ENCODE peak calls at places on chromosomes 16 and 17, in four cellular contexts. One of them, this sample, is unnamed.
A peak's percentile ranks its signal among the peaks of the same experiment; 100 is the strongest.

GRCh38 chr17:40556884-40557414 is 8.3 kb downstream of the CCR7 start:
- DNase-seq in neuronal stem cell: no peak
- DNase-seq in mesendoderm: no peak
- DNase-seq in IMR-90: no peak
- DNase-seq in this sample: no peak

GRCh38 chr16:677306-678190 is 2.1 kb downstream of the RHBDL1 start:
- DNase-seq in mesendoderm: no peak
- DNase-seq in IMR-90: no peak
- DNase-seq in neuronal stem cell: no peak
- DNase-seq in this sample: no peak

GRCh38 chr17:40070895-40071719 is 8.3 kb downstream of the THRA start:
- DNase-seq in mesendoderm: no peak
- DNase-seq in IMR-90: no peak
- DNase-seq in neuronal stem cell: no peak
- DNase-seq in this sample: peak; percentile 21

GRCh38 chr17:40310882-40311391 is 2.0 kb downstream of the RARA start:
- DNase-seq in mesendoderm: no peak
- DNase-seq in neuronal stem cell: no peak
- DNase-seq in IMR-90: no peak
- DNase-seq in this sample: no peak

GRCh38 chr16:66275795-66276428 is 90.6 kb upstream of the CDH5 start:
- DNase-seq in mesendoderm: peak; percentile 89
- DNase-seq in IMR-90: peak; percentile 76
- DNase-seq in neuronal stem cell: no peak
- DNase-seq in this sample: peak; percentile 96

GRCh38 chr17:43673516-43674323 is 12.0 kb upstream of the MEOX1 start:
- DNase-seq in mesendoderm: peak; percentile 67
- DNase-seq in neuronal stem cell: peak; percentile 69
- DNase-seq in IMR-90: peak; percentile 60
- DNase-seq in this sample: peak; percentile 67

GRCh38 chr17:7548585-7549400 is at the start of gene TNFSF12:
- DNase-seq in mesendoderm: peak; percentile 44
- DNase-seq in IMR-90: peak; percentile 7
- DNase-seq in neuronal stem cell: no peak
- DNase-seq in this sample: peak; percentile 44

GRCh38 chr17:82118815-82119380 is 20.9 kb upstream of the FASN start:
- DNase-seq in IMR-90: peak; percentile 52
- DNase-seq in mesendoderm: peak; percentile 60
- DNase-seq in neuronal stem cell: peak; percentile 38
- DNase-seq in this sample: no peak

GRCh38 chr17:75152523-75152922 is 1.8 kb downstream of the JPT1 start:
- DNase-seq in mesendoderm: no peak
- DNase-seq in neuronal stem cell: no peak
- DNase-seq in IMR-90: peak; percentile 12
- DNase-seq in this sample: no peak

GRCh38 chr16:3065069-3065741 is at the start of gene IL32:
- DNase-seq in mesendoderm: no peak
- DNase-seq in neuronal stem cell: no peak
- DNase-seq in IMR-90: peak; percentile 94
- DNase-seq in this sample: peak; percentile 47

GRCh38 chr17:81151039-81151677 is 14.1 kb upstream of the PVALEF start:
- DNase-seq in neuronal stem cell: no peak
- DNase-seq in mesendoderm: no peak
- DNase-seq in IMR-90: no peak
- DNase-seq in this sample: no peak

GRCh38 chr17:81635973-81636504 is 873 bp downstream of the NPLOC4 start:
- DNase-seq in neuronal stem cell: no peak
- DNase-seq in IMR-90: peak; percentile 60
- DNase-seq in mesendoderm: no peak
- DNase-seq in this sample: peak; percentile 74

GRCh38 chr17:81387235-81388060 is 7.8 kb upstream of the BAHCC1 start:
- DNase-seq in IMR-90: peak; percentile 57
- DNase-seq in neuronal stem cell: no peak
- DNase-seq in mesendoderm: peak; percentile 43
- DNase-seq in this sample: no peak

GRCh38 chr16:12999368-12999767 is 98.0 kb downstream of the SHISA9 start:
- DNase-seq in mesendoderm: no peak
- DNase-seq in neuronal stem cell: no peak
- DNase-seq in IMR-90: no peak
- DNase-seq in this sample: no peak

GRCh38 chr16:86577314-86577971 is 906 bp upstream of the FOXL1 start:
- DNase-seq in mesendoderm: peak; percentile 29
- DNase-seq in IMR-90: peak; percentile 96
- DNase-seq in neuronal stem cell: no peak
- DNase-seq in this sample: no peak

GRCh38 chr16:71542377-71542776 is 16.2 kb downstream of the CHST4 start:
- DNase-seq in IMR-90: peak; percentile 6
- DNase-seq in neuronal stem cell: peak; percentile 56
- DNase-seq in mesendoderm: peak; percentile 82
- DNase-seq in this sample: peak; percentile 70

GRCh38 chr17:61325382-61326073 is 74.1 kb upstream of the TBX2 start:
- DNase-seq in mesendoderm: no peak
- DNase-seq in neuronal stem cell: no peak
- DNase-seq in IMR-90: peak; percentile 81
- DNase-seq in this sample: no peak

GRCh38 chr17:58969156-58969555 is 137.5 kb downstream of the TRIM37 start:
- DNase-seq in mesendoderm: no peak
- DNase-seq in neuronal stem cell: no peak
- DNase-seq in IMR-90: no peak
- DNase-seq in this sample: no peak

GRCh38 chr17:48024149-48025039 is 13.2 kb downstream of the COPZ2 start:
- DNase-seq in mesendoderm: peak; percentile 76
- DNase-seq in neuronal stem cell: no peak
- DNase-seq in IMR-90: no peak
- DNase-seq in this sample: peak; percentile 75

GRCh38 chr16:77584205-77584859 is 138.0 kb upstream of the NUDT7 start:
- DNase-seq in mesendoderm: peak; percentile 52
- DNase-seq in neuronal stem cell: peak; percentile 59
- DNase-seq in IMR-90: peak; percentile 63
- DNase-seq in this sample: peak; percentile 85

GRCh38 chr16:8964462-8964861 is 756 bp upstream of the USP7 start:
- DNase-seq in neuronal stem cell: no peak
- DNase-seq in mesendoderm: no peak
- DNase-seq in IMR-90: no peak
- DNase-seq in this sample: no peak

GRCh38 chr17:41578971-41579370 is 7.1 kb upstream of the KRT9 start:
- DNase-seq in IMR-90: no peak
- DNase-seq in mesendoderm: no peak
- DNase-seq in neuronal stem cell: no peak
- DNase-seq in this sample: no peak

GRCh38 chr17:44084131-44084538 is 13.6 kb downstream of the G6PC3 start:
- DNase-seq in IMR-90: no peak
- DNase-seq in mesendoderm: peak; percentile 44
- DNase-seq in neuronal stem cell: no peak
- DNase-seq in this sample: peak; percentile 49

GRCh38 chr17:7803981-7804380 is 30.0 kb upstream of the KDM6B start:
- DNase-seq in mesendoderm: peak; percentile 20
- DNase-seq in neuronal stem cell: no peak
- DNase-seq in IMR-90: no peak
- DNase-seq in this sample: peak; percentile 3

GRCh38 chr16:82229800-82230619 is 60.0 kb upstream of the MPHOSPH6 start:
- DNase-seq in neuronal stem cell: peak; percentile 78
- DNase-seq in mesendoderm: peak; percentile 85
- DNase-seq in IMR-90: peak; percentile 70
- DNase-seq in this sample: peak; percentile 84

DNA sequence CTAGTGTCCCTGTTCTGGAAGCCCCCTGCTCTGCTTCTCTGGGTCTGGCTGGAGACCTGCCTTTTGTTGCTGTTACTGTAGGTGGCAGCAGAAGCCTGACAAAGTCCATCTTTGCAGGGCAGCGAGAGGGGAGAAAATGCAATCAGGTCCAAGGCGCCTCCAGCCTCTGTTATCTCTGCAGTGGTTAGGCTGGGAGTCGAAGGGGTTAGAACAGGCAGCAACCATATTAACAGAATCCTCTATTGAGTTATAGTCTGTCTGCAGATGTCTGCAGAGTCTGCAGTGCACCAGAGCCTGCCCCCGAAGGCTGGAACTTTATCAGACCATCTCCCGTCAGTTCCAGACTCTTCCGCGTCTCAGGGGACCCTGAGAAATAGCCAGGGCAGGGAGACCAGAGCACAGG is 404.9 kb upstream of the EEF2KMT start:
- DNase-seq in neuronal stem cell: peak; percentile 40
- DNase-seq in mesendoderm: peak; percentile 87
- DNase-seq in IMR-90: no peak
- DNase-seq in this sample: no peak
- H4K8ac ChIP-seq in neuronal stem cell: no peak overlapping the region
- H4K8ac ChIP-seq in mesendoderm: no peak overlapping the region
- H4K8ac ChIP-seq in IMR-90: no peak overlapping the region
- H4K8ac ChIP-seq in this sample: no peak overlapping the region

DNA sequence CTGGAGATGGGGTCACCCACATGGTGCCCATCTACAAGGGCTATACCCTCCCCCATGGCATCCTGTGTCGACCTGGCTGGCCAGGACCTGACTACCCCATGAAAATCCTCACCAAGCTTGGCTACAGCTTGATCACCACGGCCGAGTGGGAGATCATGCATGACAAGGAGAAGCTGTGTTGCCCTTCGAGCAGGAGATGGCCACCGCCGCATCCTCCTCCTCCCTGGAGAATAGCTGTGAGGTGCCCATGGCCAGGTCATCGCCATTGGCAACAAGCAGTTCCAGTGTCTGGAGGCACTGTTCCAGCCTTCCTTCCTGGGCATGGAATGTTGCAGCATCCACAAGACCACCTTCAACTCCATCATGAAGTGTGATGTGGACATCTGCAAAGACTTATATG is 5.3 kb upstream of the FLCN start:
- DNase-seq in IMR-90: no peak
- DNase-seq in neuronal stem cell: no peak
- DNase-seq in mesendoderm: no peak
- DNase-seq in this sample: no peak
- H2BK120ac ChIP-seq in IMR-90: no peak overlapping the region
- H2BK120ac ChIP-seq in neuronal stem cell: peak overlapping the region; percentile 61
- H2BK120ac ChIP-seq in mesendoderm: no peak overlapping the region
- H2BK120ac ChIP-seq in this sample: no peak overlapping the region

GRCh38 chr17:17564896-17565295 is 26.6 kb downstream of the PEMT start:
- DNase-seq in mesendoderm: peak; percentile 49
- DNase-seq in IMR-90: no peak
- DNase-seq in neuronal stem cell: peak; percentile 46
- DNase-seq in this sample: no peak
- H4K8ac ChIP-seq in mesendoderm: no peak overlapping the region
- H4K8ac ChIP-seq in IMR-90: no peak overlapping the region
- H4K8ac ChIP-seq in neuronal stem cell: no peak overlapping the region
- H4K8ac ChIP-seq in this sample: no peak overlapping the region

GRCh38 chr17:73231363-73231762 is 30.3 kb downstream of the CPSF4L start:
- DNase-seq in mesendoderm: peak; percentile 51
- DNase-seq in IMR-90: peak; percentile 25
- DNase-seq in neuronal stem cell: no peak
- DNase-seq in this sample: no peak
- H2BK120ac ChIP-seq in mesendoderm: peak overlapping the region; percentile 65
- H2BK120ac ChIP-seq in IMR-90: peak overlapping the region; percentile 42
- H2BK120ac ChIP-seq in neuronal stem cell: no peak overlapping the region
- H2BK120ac ChIP-seq in this sample: peak overlapping the region; percentile 39

DNA sequence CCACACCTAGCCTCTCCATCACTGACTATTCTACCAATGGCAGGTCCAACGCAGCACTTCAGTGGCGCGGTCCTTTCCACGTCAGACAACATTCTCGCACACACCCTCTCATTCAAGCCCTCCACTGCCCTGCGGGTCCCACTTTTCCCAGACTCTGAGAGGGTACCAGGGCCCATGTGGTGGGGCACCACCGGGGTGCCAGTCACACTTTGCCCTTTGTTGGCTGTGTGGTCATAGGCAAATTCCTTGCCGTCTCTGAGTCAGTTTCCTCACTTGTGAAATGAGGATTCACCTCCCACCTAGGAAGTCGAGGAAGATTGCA is 1.1 kb downstream of the PLCD3 start:
- DNase-seq in mesendoderm: no peak
- DNase-seq in IMR-90: no peak
- DNase-seq in neuronal stem cell: no peak
- DNase-seq in this sample: no peak
- H4K8ac ChIP-seq in mesendoderm: no peak overlapping the region
- H4K8ac ChIP-seq in IMR-90: peak overlapping the region; percentile 21
- H4K8ac ChIP-seq in neuronal stem cell: peak overlapping the region; percentile 86
- H4K8ac ChIP-seq in this sample: no peak overlapping the region

GRCh38 chr16:84537431-84538151 is 33.1 kb upstream of the MEAK7 start:
- DNase-seq in mesendoderm: no peak
- DNase-seq in IMR-90: no peak
- DNase-seq in neuronal stem cell: no peak
- DNase-seq in this sample: no peak
- H2BK120ac ChIP-seq in mesendoderm: no peak overlapping the region
- H2BK120ac ChIP-seq in IMR-90: peak overlapping the region; percentile 31
- H2BK120ac ChIP-seq in neuronal stem cell: no peak overlapping the region
- H2BK120ac ChIP-seq in this sample: no peak overlapping the region

GRCh38 chr17:27577884-27578717 is 52.9 kb upstream of the LGALS9 start:
- DNase-seq in IMR-90: peak; percentile 73
- DNase-seq in neuronal stem cell: no peak
- DNase-seq in mesendoderm: peak; percentile 85
- DNase-seq in this sample: peak; percentile 50
- H4K8ac ChIP-seq in IMR-90: peak overlapping the region; percentile 91
- H4K8ac ChIP-seq in neuronal stem cell: no peak overlapping the region
- H4K8ac ChIP-seq in mesendoderm: no peak overlapping the region
- H4K8ac ChIP-seq in this sample: peak overlapping the region; percentile 75

DNA sequence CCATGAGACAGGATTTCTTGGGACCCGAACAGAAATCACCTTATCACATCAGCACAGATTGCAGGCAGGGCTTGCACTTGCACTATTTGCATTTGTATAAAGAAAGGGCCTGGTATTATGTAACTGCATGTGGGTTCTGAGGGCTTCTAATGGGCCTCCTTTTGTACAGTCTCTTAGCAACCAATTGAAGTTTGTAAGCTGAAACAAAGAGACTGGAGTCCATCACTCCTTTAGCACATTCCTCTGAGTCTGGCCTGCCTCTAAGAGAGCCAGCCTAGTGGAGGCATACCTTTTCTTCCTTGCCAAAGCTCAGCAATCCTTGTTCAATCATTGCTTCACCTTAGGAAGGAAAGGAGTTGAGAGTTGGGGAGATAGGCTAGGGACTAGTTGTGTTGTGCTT is 387.1 kb downstream of the XYLT1 start:
- DNase-seq in mesendoderm: peak; percentile 89
- DNase-seq in IMR-90: no peak
- DNase-seq in neuronal stem cell: peak; percentile 88
- DNase-seq in this sample: peak; percentile 92
- H2BK120ac ChIP-seq in mesendoderm: no peak overlapping the region
- H2BK120ac ChIP-seq in IMR-90: no peak overlapping the region
- H2BK120ac ChIP-seq in neuronal stem cell: no peak overlapping the region
- H2BK120ac ChIP-seq in this sample: no peak overlapping the region

This sample was measured in trophoblast cell.